ENCODE peak calls at places on chromosomes 7 and 10, in seven cellular contexts. K is MM.1S, Q is BE2C, H is lower lobe of right lung, R is hepatocyte, Z is BJ, T is fibroblast of lung. V is an unnamed sample. For H3K27me3, the result is how much of the 10 kb centered on the place peaks cover.

GRCh38 chr7:36904101-36904500 is 179.8 kb upstream of the AOAH start:
- DNase-seq in T (no peak), K (no peak), R (no peak), Q (no peak), H (no peak), Z (no peak), V (no peak)

GRCh38 chr7:21338728-21339164 is 89.1 kb upstream of the SP4 start:
- DNase-seq in Z (no peak), K (no peak), Q (no peak), T (no peak), H (no peak), R (no peak), V (no peak)

GRCh38 chr7:41027428-41028115 is 675.3 kb downstream of the INHBA start:
- DNase-seq in Q (no peak), K (no peak), H (no peak), T (peak), Z (peak), R (no peak), V (peak)

GRCh38 chr7:25752169-25752568 is 399.8 kb upstream of the NFE2L3 start:
- DNase-seq in H (no peak), K (no peak), T (no peak), Z (no peak), R (peak), Q (no peak), V (no peak)

GRCh38 chr10:67665491-67665890 is 30.5 kb downstream of the CTNNA3 start:
- DNase-seq in K (peak), Q (peak), Z (no peak), T (no peak), H (no peak), R (peak), V (no peak)

GRCh38 chr10:49212783-49213182 is 24.6 kb upstream of the TMEM273 start:
- DNase-seq in K (no peak), Q (no peak), R (no peak), T (no peak), Z (no peak), H (no peak), V (no peak)

GRCh38 chr10:44680764-44681163 is 230.4 kb upstream of the TMEM72 start:
- DNase-seq in Z (no peak), R (no peak), Q (no peak), K (no peak), T (no peak), H (no peak), V (no peak)

GRCh38 chr7:46681865-46682503 is 760.9 kb upstream of the IGFBP3 start:
- DNase-seq in K (no peak), Q (no peak), H (no peak), Z (no peak), R (no peak), T (no peak), V (no peak)

GRCh38 chr7:143245123-143245522 is 18.1 kb upstream of the GSTK1 start:
- DNase-seq in Q (no peak), Z (peak), K (no peak), R (peak), T (peak), H (no peak), V (no peak)

GRCh38 chr10:131438665-131439064 is 127.1 kb upstream of the TCERG1L start:
- DNase-seq in Z (no peak), H (no peak), T (no peak), Q (no peak), K (no peak), R (no peak), V (no peak)

GRCh38 chr10:16792675-16793074 is 24.5 kb downstream of the RSU1 start:
- DNase-seq in R (no peak), H (no peak), Q (no peak), Z (no peak), T (peak), K (no peak), V (no peak)

DNA sequence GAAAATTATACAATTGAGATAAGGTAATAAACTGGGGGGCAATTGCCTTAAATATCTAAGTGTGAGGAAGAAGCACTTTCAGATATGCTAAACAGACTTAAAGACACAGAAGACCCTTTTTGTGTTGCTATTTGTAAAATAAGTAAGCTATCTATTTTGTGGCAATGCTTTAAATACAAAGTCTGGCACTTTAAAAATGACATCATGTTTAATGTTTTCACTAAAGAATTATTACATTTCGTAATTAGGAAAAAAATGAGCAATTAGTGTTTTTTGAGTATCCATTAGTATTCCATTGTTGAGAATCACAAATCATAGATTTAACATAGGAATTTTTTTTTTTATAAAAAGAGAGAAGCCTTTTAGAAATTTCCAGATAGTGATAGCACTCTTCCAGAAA is 2.1 kb downstream of the CREB5 start:
- DNase-seq in Z (no peak), H (no peak), T (no peak), K (no peak), Q (no peak), R (no peak), V (no peak)
- H3K27me3 ChIP-seq in Z (under half), H (under half), T (under half), K (under half), Q (under half), R (under half), V (under half)

DNA sequence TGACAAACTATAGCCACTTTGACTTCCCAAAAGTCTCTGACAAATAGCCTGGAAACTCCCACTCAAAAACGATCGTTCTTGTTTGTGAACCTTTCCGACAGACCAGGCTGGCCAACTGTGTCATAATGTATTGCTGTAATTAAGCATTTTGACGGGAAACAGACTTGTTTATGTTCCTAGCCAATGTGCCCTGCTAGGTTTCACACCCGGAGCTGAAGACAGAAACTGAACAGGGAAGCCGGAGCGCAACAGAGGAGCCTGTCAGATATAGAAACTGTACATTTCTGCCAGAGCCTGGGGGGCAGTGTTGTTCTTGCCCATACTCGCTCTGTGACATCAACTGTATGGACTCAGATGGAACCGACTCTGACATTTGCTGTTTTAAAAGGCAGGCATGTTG is 55.3 kb upstream of the C7orf33 start:
- DNase-seq in T (no peak), K (peak), Z (no peak), Q (no peak), R (peak), H (no peak), V (no peak)
- H3K4me3 ChIP-seq in T (no peak), K (peak), Z (no peak), Q (no peak), R (no peak), H (no peak), V (no peak)

GRCh38 chr10:47449979-47450378 is 33.9 kb downstream of the ANXA8 start:
- DNase-seq in H (peak), R (no peak), K (no peak), Z (no peak), Q (no peak), T (no peak), V (no peak)

GRCh38 chr10:47450442-47450841 is 33.5 kb downstream of the ANXA8 start:
- DNase-seq in K (no peak), H (no peak), Q (no peak), Z (no peak), R (no peak), T (no peak), V (no peak)

GRCh38 chr10:47447740-47448139 is 36.2 kb downstream of the ANXA8 start:
- DNase-seq in T (no peak), H (no peak), R (no peak), Q (no peak), Z (no peak), K (no peak), V (no peak)

GRCh38 chr10:47451275-47451997 is 32.5 kb downstream of the ANXA8 start:
- DNase-seq in R (no peak), K (no peak), Q (no peak), H (peak), T (no peak), Z (no peak), V (no peak)

GRCh38 chr10:47449102-47449978 is 34.6 kb downstream of the ANXA8 start:
- DNase-seq in R (no peak), T (no peak), H (peak), K (no peak), Q (no peak), Z (no peak), V (no peak)
- TF ChIP-seq CTCF in R (no peak), T (no peak), H (no peak), K (no peak), Q (no peak), Z (no peak), V (no peak)

DNA sequence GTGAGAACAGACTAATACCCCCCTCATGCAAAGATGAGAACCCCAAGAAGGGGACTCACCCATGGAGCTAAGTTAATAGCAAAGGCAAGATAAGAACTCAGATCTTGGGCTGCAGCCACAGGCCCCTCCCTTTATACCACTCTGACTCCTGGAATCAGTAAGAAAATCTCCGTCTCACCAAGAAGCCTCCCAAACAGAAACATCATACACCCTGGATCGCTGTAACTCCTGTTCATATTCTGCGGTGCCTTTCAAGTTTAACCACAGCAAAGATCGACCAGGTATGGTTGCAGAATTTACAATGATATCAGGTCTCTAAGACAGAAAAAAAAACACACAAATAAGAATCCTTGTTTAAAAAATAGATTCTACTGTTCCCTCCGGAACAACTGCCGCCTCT is 47.1 kb downstream of the SFMBT2 start:
- DNase-seq in Q (no peak), R (no peak), Z (no peak), T (no peak), K (no peak), H (no peak), V (no peak)
- H3K27me3 ChIP-seq in Q (under half), R (under half), Z (under half), T (under half), K (under half), H (under half), V (under half)

GRCh38 chr10:88979153-88979562 is 11.4 kb upstream of the FAS start:
- DNase-seq in Z (peak), R (peak), H (no peak), T (peak), Q (no peak), K (no peak), V (no peak)
- H3K4me3 ChIP-seq in Z (no peak), R (no peak), H (no peak), T (no peak), Q (no peak), K (no peak), V (no peak)